ENCODE peak calls at places on chromosome 1, in six cellular contexts. One of them, this sample, is unnamed.
A peak's percentile ranks its signal among the peaks of the same experiment; 100 is the strongest.

GRCh38 chr1:7808253-7808844 is 24.3 kb downstream of the PER3 start:
- DNase-seq in HFF-Myc: peak; percentile 10
- DNase-seq in fibroblast of lung: peak; percentile 42
- DNase-seq in tibial artery: no peak
- DNase-seq in heart left ventricle: no peak
- DNase-seq in OCI-LY7: peak; percentile 44
- DNase-seq in this sample: no peak

GRCh38 chr1:43799656-43800629 is 92.6 kb downstream of the ST3GAL3 start:
- DNase-seq in heart left ventricle: no peak
- DNase-seq in HFF-Myc: peak; percentile 63
- DNase-seq in tibial artery: no peak
- DNase-seq in fibroblast of lung: peak; percentile 98
- DNase-seq in OCI-LY7: no peak
- DNase-seq in this sample: no peak

GRCh38 chr1:94121411-94121821 is 468 bp upstream of the ABCA4 start:
- DNase-seq in heart left ventricle: no peak
- DNase-seq in HFF-Myc: no peak
- DNase-seq in fibroblast of lung: no peak
- DNase-seq in OCI-LY7: no peak
- DNase-seq in tibial artery: no peak
- DNase-seq in this sample: no peak

GRCh38 chr1:111955755-111956154 is 33.7 kb downstream of the KCND3 start:
- DNase-seq in HFF-Myc: peak; percentile 9
- DNase-seq in fibroblast of lung: peak; percentile 10
- DNase-seq in heart left ventricle: no peak
- DNase-seq in OCI-LY7: no peak
- DNase-seq in tibial artery: no peak
- DNase-seq in this sample: no peak

GRCh38 chr1:116462722-116463121 is 89.7 kb downstream of the ATP1A1 start:
- DNase-seq in fibroblast of lung: no peak
- DNase-seq in tibial artery: no peak
- DNase-seq in HFF-Myc: no peak
- DNase-seq in OCI-LY7: no peak
- DNase-seq in heart left ventricle: no peak
- DNase-seq in this sample: no peak

GRCh38 chr1:44605904-44606615 is 68.2 kb downstream of the TMEM53 start:
- DNase-seq in tibial artery: no peak
- DNase-seq in fibroblast of lung: peak; percentile 55
- DNase-seq in HFF-Myc: no peak
- DNase-seq in OCI-LY7: no peak
- DNase-seq in heart left ventricle: no peak
- DNase-seq in this sample: no peak

GRCh38 chr1:11885922-11886321 is 27.2 kb upstream of the NPPB start:
- DNase-seq in OCI-LY7: no peak
- DNase-seq in tibial artery: no peak
- DNase-seq in fibroblast of lung: no peak
- DNase-seq in heart left ventricle: no peak
- DNase-seq in HFF-Myc: no peak
- DNase-seq in this sample: no peak

GRCh38 chr1:19514391-19514831 is 29.1 kb upstream of the CAPZB start:
- DNase-seq in fibroblast of lung: no peak
- DNase-seq in OCI-LY7: no peak
- DNase-seq in HFF-Myc: no peak
- DNase-seq in tibial artery: peak; percentile 71
- DNase-seq in heart left ventricle: peak; percentile 73
- DNase-seq in this sample: no peak

GRCh38 chr1:1596493-1597274 is 3.3 kb downstream of the FNDC10 start:
- DNase-seq in OCI-LY7: no peak
- DNase-seq in HFF-Myc: no peak
- DNase-seq in fibroblast of lung: no peak
- DNase-seq in heart left ventricle: no peak
- DNase-seq in tibial artery: no peak
- DNase-seq in this sample: no peak

GRCh38 chr1:201042663-201043461 is 19.3 kb upstream of the KIF21B start:
- DNase-seq in heart left ventricle: no peak
- DNase-seq in HFF-Myc: peak; percentile 30
- DNase-seq in tibial artery: peak; percentile 70
- DNase-seq in OCI-LY7: peak; percentile 73
- DNase-seq in fibroblast of lung: peak; percentile 58
- DNase-seq in this sample: peak; percentile 23

GRCh38 chr1:114292194-114292593 is 138.5 kb upstream of the SYT6 start:
- DNase-seq in OCI-LY7: no peak
- DNase-seq in fibroblast of lung: no peak
- DNase-seq in HFF-Myc: no peak
- DNase-seq in tibial artery: no peak
- DNase-seq in heart left ventricle: no peak
- DNase-seq in this sample: no peak

GRCh38 chr1:158045639-158046038 is 52.2 kb downstream of the KIRREL1 start:
- DNase-seq in heart left ventricle: no peak
- DNase-seq in HFF-Myc: no peak
- DNase-seq in tibial artery: no peak
- DNase-seq in OCI-LY7: no peak
- DNase-seq in fibroblast of lung: peak; percentile 91
- DNase-seq in this sample: peak; percentile 36

GRCh38 chr1:192485692-192486436 is 89.7 kb upstream of the RGS1 start:
- DNase-seq in tibial artery: peak; percentile 87
- DNase-seq in HFF-Myc: peak; percentile 96
- DNase-seq in heart left ventricle: no peak
- DNase-seq in OCI-LY7: no peak
- DNase-seq in fibroblast of lung: peak; percentile 99
- DNase-seq in this sample: peak; percentile 96

GRCh38 chr1:98086796-98087195 is 166.0 kb upstream of the DPYD start:
- DNase-seq in fibroblast of lung: peak; percentile 100
- DNase-seq in heart left ventricle: no peak
- DNase-seq in HFF-Myc: peak; percentile 85
- DNase-seq in tibial artery: no peak
- DNase-seq in OCI-LY7: no peak
- DNase-seq in this sample: peak; percentile 95

GRCh38 chr1:55046871-55047270 is 7.5 kb downstream of the PCSK9 start:
- DNase-seq in tibial artery: no peak
- DNase-seq in fibroblast of lung: no peak
- DNase-seq in heart left ventricle: no peak
- DNase-seq in HFF-Myc: no peak
- DNase-seq in OCI-LY7: no peak
- DNase-seq in this sample: no peak

GRCh38 chr1:180311011-180311730 is 81.1 kb downstream of the LHX4 start:
- DNase-seq in heart left ventricle: no peak
- DNase-seq in fibroblast of lung: peak; percentile 62
- DNase-seq in OCI-LY7: no peak
- DNase-seq in tibial artery: no peak
- DNase-seq in HFF-Myc: no peak
- DNase-seq in this sample: no peak

GRCh38 chr1:206933333-206933945 is 11.7 kb upstream of the FCMR start:
- DNase-seq in OCI-LY7: peak; percentile 66
- DNase-seq in heart left ventricle: peak; percentile 72
- DNase-seq in HFF-Myc: no peak
- DNase-seq in fibroblast of lung: no peak
- DNase-seq in tibial artery: no peak
- DNase-seq in this sample: no peak

GRCh38 chr1:222620566-222620965 is 2.7 kb downstream of the MIA3 start:
- DNase-seq in OCI-LY7: no peak
- DNase-seq in heart left ventricle: no peak
- DNase-seq in HFF-Myc: no peak
- DNase-seq in fibroblast of lung: no peak
- DNase-seq in tibial artery: no peak
- DNase-seq in this sample: no peak

GRCh38 chr1:172821609-172822274 is 162.8 kb downstream of the FASLG start:
- DNase-seq in HFF-Myc: peak; percentile 62
- DNase-seq in fibroblast of lung: peak; percentile 82
- DNase-seq in heart left ventricle: no peak
- DNase-seq in OCI-LY7: no peak
- DNase-seq in tibial artery: peak; percentile 37
- DNase-seq in this sample: no peak

GRCh38 chr1:31626451-31627202 is 9.1 kb downstream of the HCRTR1 start:
- DNase-seq in fibroblast of lung: peak; percentile 43
- DNase-seq in heart left ventricle: no peak
- DNase-seq in tibial artery: peak; percentile 39
- DNase-seq in HFF-Myc: no peak
- DNase-seq in OCI-LY7: no peak
- DNase-seq in this sample: no peak

GRCh38 chr1:97820470-97821188 is 100.2 kb downstream of the DPYD start:
- DNase-seq in tibial artery: no peak
- DNase-seq in OCI-LY7: peak; percentile 37
- DNase-seq in fibroblast of lung: peak; percentile 41
- DNase-seq in HFF-Myc: peak; percentile 26
- DNase-seq in heart left ventricle: no peak
- DNase-seq in this sample: no peak

GRCh38 chr1:17370618-17371017 is 1.4 kb upstream of the PADI6 start:
- DNase-seq in HFF-Myc: no peak
- DNase-seq in OCI-LY7: no peak
- DNase-seq in fibroblast of lung: no peak
- DNase-seq in heart left ventricle: no peak
- DNase-seq in tibial artery: no peak
- DNase-seq in this sample: no peak

GRCh38 chr1:59418361-59418760 is 121.5 kb downstream of the FGGY start:
- DNase-seq in HFF-Myc: no peak
- DNase-seq in fibroblast of lung: peak; percentile 67
- DNase-seq in tibial artery: no peak
- DNase-seq in heart left ventricle: no peak
- DNase-seq in OCI-LY7: no peak
- DNase-seq in this sample: no peak

GRCh38 chr1:248695451-248696132 is 7.0 kb downstream of the OR14I1 start:
- DNase-seq in OCI-LY7: no peak
- DNase-seq in HFF-Myc: no peak
- DNase-seq in fibroblast of lung: no peak
- DNase-seq in heart left ventricle: no peak
- DNase-seq in tibial artery: no peak
- DNase-seq in this sample: no peak

GRCh38 chr1:196497824-196498223 is 110.4 kb downstream of the KCNT2 start:
- DNase-seq in HFF-Myc: no peak
- DNase-seq in heart left ventricle: no peak
- DNase-seq in OCI-LY7: no peak
- DNase-seq in fibroblast of lung: no peak
- DNase-seq in tibial artery: no peak
- DNase-seq in this sample: no peak

GRCh38 chr1:244461254-244462071 is at the start of gene CATSPERE:
- DNase-seq in heart left ventricle: peak; percentile 96
- DNase-seq in fibroblast of lung: peak; percentile 90
- DNase-seq in HFF-Myc: no peak
- DNase-seq in OCI-LY7: peak; percentile 72
- DNase-seq in tibial artery: peak; percentile 88
- DNase-seq in this sample: no peak

GRCh38 chr1:160136926-160137200 is 14.5 kb upstream of the ATP1A4 start:
- DNase-seq in tibial artery: no peak
- DNase-seq in HFF-Myc: no peak
- DNase-seq in heart left ventricle: no peak
- DNase-seq in OCI-LY7: no peak
- DNase-seq in fibroblast of lung: no peak
- DNase-seq in this sample: no peak

GRCh38 chr1:240285541-240285940 is 193.9 kb downstream of the FMN2 start:
- DNase-seq in heart left ventricle: no peak
- DNase-seq in tibial artery: no peak
- DNase-seq in fibroblast of lung: peak; percentile 54
- DNase-seq in HFF-Myc: no peak
- DNase-seq in OCI-LY7: no peak
- DNase-seq in this sample: peak; percentile 21

GRCh38 chr1:227242811-227243682 is 75.2 kb downstream of the CDC42BPA start:
- DNase-seq in HFF-Myc: no peak
- DNase-seq in fibroblast of lung: no peak
- DNase-seq in OCI-LY7: no peak
- DNase-seq in heart left ventricle: no peak
- DNase-seq in tibial artery: no peak
- DNase-seq in this sample: no peak

GRCh38 chr1:21325231-21325718 is 35.0 kb upstream of the ECE1 start:
- DNase-seq in HFF-Myc: no peak
- DNase-seq in tibial artery: no peak
- DNase-seq in fibroblast of lung: no peak
- DNase-seq in OCI-LY7: peak; percentile 63
- DNase-seq in heart left ventricle: no peak
- DNase-seq in this sample: no peak

DNA sequence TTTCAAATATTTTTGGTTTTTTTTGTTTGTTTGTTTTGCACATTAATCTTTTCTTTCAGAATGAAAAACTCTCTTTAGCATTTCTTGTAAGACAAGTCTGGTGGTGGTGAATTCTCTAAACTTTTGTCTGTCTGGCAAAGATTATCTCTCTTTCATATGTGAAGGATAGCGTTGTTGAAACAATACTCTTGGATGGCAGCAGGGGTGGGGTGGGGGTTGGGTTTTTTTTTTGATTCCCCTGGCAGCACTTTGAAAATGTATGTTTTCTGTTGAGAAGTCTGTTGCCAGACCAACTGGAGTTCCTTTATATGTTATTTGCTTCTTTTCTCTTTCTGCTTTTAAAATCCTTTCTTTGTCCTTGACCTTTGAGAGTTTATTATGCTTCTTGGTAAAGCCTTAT is 160.2 kb downstream of the VAV3 start:
- DNase-seq in fibroblast of lung: no peak
- DNase-seq in tibial artery: no peak
- DNase-seq in heart left ventricle: no peak
- DNase-seq in HFF-Myc: no peak
- DNase-seq in OCI-LY7: no peak
- DNase-seq in this sample: no peak
- H3K4me3 ChIP-seq in fibroblast of lung: no peak overlapping the region
- H3K4me3 ChIP-seq in tibial artery: no peak overlapping the region
- H3K4me3 ChIP-seq in heart left ventricle: no peak overlapping the region
- H3K4me3 ChIP-seq in HFF-Myc: no peak overlapping the region
- H3K4me3 ChIP-seq in OCI-LY7: peak overlapping the region; percentile 46
- H3K4me3 ChIP-seq in this sample: no peak overlapping the region

GRCh38 chr1:9724706-9725476 is 73.4 kb downstream of the PIK3CD start:
- DNase-seq in heart left ventricle: peak; percentile 83
- DNase-seq in HFF-Myc: no peak
- DNase-seq in OCI-LY7: peak; percentile 78
- DNase-seq in fibroblast of lung: peak; percentile 30
- DNase-seq in tibial artery: peak; percentile 46
- DNase-seq in this sample: no peak
- TF ChIP-seq CTCF in heart left ventricle: peak; percentile 74
- TF ChIP-seq CTCF in HFF-Myc: peak; percentile 85
- TF ChIP-seq CTCF in OCI-LY7: peak; percentile 84
- TF ChIP-seq CTCF in fibroblast of lung: peak; percentile 91
- TF ChIP-seq CTCF in tibial artery: peak; percentile 61
- TF ChIP-seq CTCF in this sample: peak; percentile 92

GRCh38 chr1:151314137-151314875 is 12.9 kb downstream of the PI4KB start:
- DNase-seq in fibroblast of lung: peak; percentile 88
- DNase-seq in heart left ventricle: peak; percentile 86
- DNase-seq in HFF-Myc: peak; percentile 63
- DNase-seq in OCI-LY7: no peak
- DNase-seq in tibial artery: peak; percentile 84
- DNase-seq in this sample: no peak
- H3K4me3 ChIP-seq in fibroblast of lung: peak overlapping the region; percentile 20
- H3K4me3 ChIP-seq in heart left ventricle: no peak overlapping the region
- H3K4me3 ChIP-seq in HFF-Myc: no peak overlapping the region
- H3K4me3 ChIP-seq in OCI-LY7: no peak overlapping the region
- H3K4me3 ChIP-seq in tibial artery: no peak overlapping the region
- H3K4me3 ChIP-seq in this sample: no peak overlapping the region

GRCh38 chr1:212512731-212513559 is 80.2 kb downstream of the NENF start:
- DNase-seq in HFF-Myc: no peak
- DNase-seq in OCI-LY7: no peak
- DNase-seq in heart left ventricle: no peak
- DNase-seq in fibroblast of lung: peak; percentile 88
- DNase-seq in tibial artery: no peak
- DNase-seq in this sample: no peak
- TF ChIP-seq CTCF in HFF-Myc: no peak
- TF ChIP-seq CTCF in OCI-LY7: no peak
- TF ChIP-seq CTCF in heart left ventricle: no peak
- TF ChIP-seq CTCF in fibroblast of lung: no peak
- TF ChIP-seq CTCF in tibial artery: no peak
- TF ChIP-seq CTCF in this sample: no peak

This sample was measured in AG04449.